ENCODE peak calls at places on chromosome 18, in nine cellular contexts. S, Z, F, K, N, B, Q, U and C are unnamed samples.
A peak's percentile ranks its signal among the peaks of the same experiment; 100 is the strongest.

GRCh38 chr18:49669403-49669802 is 107.5 kb downstream of the LIPG start:
- DNase-seq in S (no peak), Z (no peak), F (no peak), K (no peak), N (no peak), B (no peak), Q (no peak), U (no peak), C (no peak)

GRCh38 chr18:36297419-36298112 is at the start of gene FHOD3:
- DNase-seq in S (peak; percentile 36), Z (peak; percentile 24), F (peak; percentile 66), K (no peak), N (peak; percentile 63), B (peak; percentile 95), Q (peak; percentile 82), U (peak; percentile 59), C (peak; percentile 65)

GRCh38 chr18:42860011-42860410 is 255.5 kb downstream of the RIT2 start:
- DNase-seq in S (no peak), Z (no peak), F (no peak), K (no peak), N (no peak), B (no peak), Q (no peak), U (no peak), C (no peak)

GRCh38 chr18:79883461-79884295 is 67.8 kb downstream of the SLC66A2 start:
- DNase-seq in S (peak; percentile 13), Z (no peak), F (no peak), K (no peak), N (no peak), B (no peak), Q (no peak), U (no peak), C (no peak)

GRCh38 chr18:48319796-48320638 is 89.2 kb downstream of the ZBTB7C start:
- DNase-seq in S (no peak), Z (peak; percentile 33), F (peak; percentile 60), K (no peak), N (no peak), B (no peak), Q (no peak), U (no peak), C (no peak)

GRCh38 chr18:36153203-36153602 is 23.5 kb downstream of the ELP2 start:
- DNase-seq in S (no peak), Z (no peak), F (peak; percentile 4), K (peak; percentile 77), N (no peak), B (no peak), Q (no peak), U (no peak), C (no peak)

GRCh38 chr18:63040788-63041410 is 278.7 kb downstream of the BCL2 start:
- DNase-seq in S (no peak), Z (no peak), F (no peak), K (no peak), N (no peak), B (no peak), Q (no peak), U (no peak), C (no peak)

GRCh38 chr18:75247601-75248421 is 37.2 kb downstream of the TSHZ1 start:
- DNase-seq in S (no peak), Z (no peak), F (peak; percentile 18), K (no peak), N (no peak), B (no peak), Q (no peak), U (no peak), C (no peak)

GRCh38 chr18:22826726-22827125 is 106.4 kb upstream of the RBBP8 start:
- DNase-seq in S (no peak), Z (no peak), F (no peak), K (no peak), N (no peak), B (no peak), Q (no peak), U (no peak), C (no peak)

GRCh38 chr18:35497006-35497333 is 790 bp downstream of the INO80C start:
- DNase-seq in S (no peak), Z (no peak), F (no peak), K (no peak), N (no peak), B (no peak), Q (no peak), U (no peak), C (no peak)

GRCh38 chr18:77056399-77057015 is 76.1 kb downstream of the MBP start:
- DNase-seq in S (no peak), Z (no peak), F (no peak), K (no peak), N (peak; percentile 78), B (no peak), Q (no peak), U (no peak), C (no peak)

GRCh38 chr18:7317804-7318231 is 86.9 kb downstream of the LRRC30 start:
- DNase-seq in S (no peak), Z (no peak), F (peak; percentile 68), K (no peak), N (no peak), B (no peak), Q (no peak), U (no peak), C (no peak)

GRCh38 chr18:34031810-34032209 is 192.9 kb downstream of the NOL4 start:
- DNase-seq in S (no peak), Z (no peak), F (no peak), K (no peak), N (no peak), B (peak; percentile 33), Q (no peak), U (peak; percentile 19), C (no peak)